ENCODE peak calls at places on chromosomes 11 and 22, in seven cellular contexts. P, H, J, Z, V, B and Q are unnamed samples.
A peak's percentile ranks its signal among the peaks of the same experiment; 100 is the strongest.

GRCh38 chr11:121488145-121488544 is 35.4 kb upstream of the SORL1-AS1 start:
- DNase-seq in B (no peak), P (no peak), Z (no peak), J (no peak), V (no peak), H (no peak), Q (no peak)

GRCh38 chr11:69636870-69637600 is 3.9 kb upstream of the CCND1 start:
- DNase-seq in V (no peak), B (no peak), Z (no peak), H (no peak), P (no peak), J (no peak), Q (no peak)

GRCh38 chr11:82676483-82677094 is 57.1 kb downstream of the FAM181B start:
- DNase-seq in V (no peak), H (no peak), P (no peak), Z (no peak), J (peak; percentile 13), B (no peak), Q (no peak)

GRCh38 chr11:69514771-69515170 is 33.3 kb downstream of the LINC01488 start:
- DNase-seq in B (no peak), Z (no peak), J (no peak), H (no peak), V (no peak), P (peak; percentile 13), Q (no peak)

GRCh38 chr11:128506999-128507591 is 80.3 kb downstream of the ETS1 start:
- DNase-seq in P (peak; percentile 40), Z (peak; percentile 86), H (peak; percentile 84), V (peak; percentile 98), B (peak; percentile 96), J (no peak), Q (peak; percentile 92)

GRCh38 chr11:87039371-87039770 is 1.6 kb downstream of the TMEM135 start:
- DNase-seq in V (peak; percentile 64), P (no peak), Z (no peak), B (peak; percentile 19), H (no peak), J (no peak), Q (no peak)

GRCh38 chr11:126918556-126918955 is 82.0 kb downstream of the KIRREL3 start:
- DNase-seq in J (no peak), Z (no peak), B (peak; percentile 54), V (peak; percentile 42), P (no peak), H (no peak), Q (no peak)

GRCh38 chr22:19086417-19086816 is 35.8 kb downstream of the DGCR2 start:
- DNase-seq in V (no peak), Z (no peak), J (no peak), H (no peak), P (no peak), B (no peak), Q (no peak)

GRCh38 chr11:17924713-17925112 is 88.1 kb downstream of the SERGEF start:
- DNase-seq in V (no peak), B (no peak), J (no peak), H (no peak), Z (no peak), P (no peak), Q (no peak)

GRCh38 chr11:17923213-17923612 is 89.6 kb downstream of the SERGEF start:
- DNase-seq in H (no peak), P (no peak), V (peak; percentile 79), B (no peak), J (no peak), Z (no peak), Q (no peak)

GRCh38 chr11:17918049-17918605 is 94.7 kb downstream of the SERGEF start:
- DNase-seq in V (no peak), P (no peak), Z (no peak), B (no peak), J (no peak), H (no peak), Q (no peak)

GRCh38 chr11:17922474-17922788 is 90.4 kb downstream of the SERGEF start:
- DNase-seq in B (no peak), J (no peak), H (no peak), P (no peak), Z (no peak), V (no peak), Q (no peak)

DNA sequence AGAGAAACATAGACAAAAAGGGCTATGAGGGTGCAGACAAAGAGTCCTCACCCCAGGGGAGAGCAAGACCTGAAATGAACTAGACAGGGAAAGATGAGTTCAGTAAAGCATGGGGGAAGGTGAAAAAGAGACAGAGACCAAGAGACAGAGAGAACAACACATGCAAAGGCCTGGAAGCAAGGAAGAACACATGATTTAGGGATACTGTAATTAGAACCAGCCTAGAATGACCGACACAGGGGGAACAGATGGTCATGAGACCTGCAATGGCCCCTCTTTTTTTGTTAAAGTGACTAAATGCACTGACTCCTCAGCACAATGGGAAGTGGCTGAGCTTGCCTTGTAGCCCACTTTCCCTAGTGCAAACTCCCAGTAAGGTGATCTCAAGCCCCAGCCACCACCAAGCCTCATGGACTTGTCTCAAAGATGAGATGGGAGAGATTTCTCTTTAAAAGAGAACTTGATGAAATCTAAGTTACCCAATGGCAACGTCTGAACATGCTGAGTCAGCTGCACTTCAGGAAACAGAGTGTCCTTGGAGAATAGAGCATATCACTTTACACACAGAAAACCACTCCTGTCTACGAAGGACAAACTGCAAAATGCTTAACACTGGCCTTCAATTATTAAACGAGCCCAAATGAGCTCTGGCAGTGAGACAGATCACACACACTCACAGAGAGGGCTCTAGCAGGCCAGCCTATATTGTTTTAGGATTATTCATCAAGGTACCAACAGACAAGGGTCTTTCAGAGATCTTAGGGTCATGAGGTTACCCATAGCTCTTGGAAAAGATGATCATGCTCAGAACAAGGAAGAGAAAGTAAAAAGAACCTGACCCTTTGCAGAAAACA is 91.0 kb downstream of the SERGEF start:
- DNase-seq in V (peak; percentile 71), Z (no peak), J (no peak), B (peak; percentile 36), P (no peak), H (no peak), Q (peak; percentile 43)
- TF ChIP-seq CTCF in V (no peak), Z (no peak), J (no peak), B (no peak), P (no peak), H (no peak), Q (no peak)

DNA sequence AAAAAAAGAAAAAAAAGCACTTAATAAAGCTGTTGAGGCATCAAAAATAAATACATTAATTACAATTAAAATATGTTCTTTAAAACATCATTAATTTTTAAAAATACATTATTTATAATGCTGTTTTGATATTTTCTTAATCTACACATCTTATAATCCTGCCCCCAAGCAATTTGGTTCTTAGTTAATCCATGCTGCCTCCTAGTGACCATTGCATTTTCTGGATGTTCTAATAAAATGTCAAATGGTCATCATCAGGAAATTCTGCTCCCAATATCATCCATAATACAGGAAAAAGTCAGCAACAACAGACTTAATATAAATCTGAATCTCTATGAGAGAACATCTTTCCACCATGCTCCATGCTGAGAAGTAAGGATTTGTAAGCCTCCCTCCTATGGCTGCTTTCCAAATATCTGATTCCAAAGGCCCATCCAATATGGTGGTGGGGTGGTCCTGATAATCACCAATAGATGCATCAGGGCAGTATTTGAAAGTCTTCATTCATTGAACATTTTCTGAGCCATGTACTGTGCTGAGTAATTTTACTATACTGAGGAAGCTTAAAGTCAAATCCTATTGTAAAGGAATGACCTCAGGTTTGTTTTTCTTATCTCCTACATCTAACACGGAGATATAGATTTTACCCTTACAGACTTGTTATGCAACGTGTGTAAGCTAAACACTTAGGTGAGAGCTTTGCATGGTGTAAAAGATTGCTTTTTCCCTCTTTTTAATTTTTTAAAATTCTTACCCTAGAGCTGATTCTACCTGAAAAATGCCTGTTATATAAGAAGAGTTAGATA is 124.7 kb upstream of the BMAL1 start:
- DNase-seq in J (no peak), Z (peak; percentile 44), B (peak; percentile 42), V (peak; percentile 67), H (no peak), P (no peak), Q (no peak)
- TF ChIP-seq CTCF in J (peak; percentile 39), Z (peak; percentile 84), B (peak; percentile 81), V (peak; percentile 60), H (peak; percentile 42), P (no peak), Q (peak; percentile 57)

DNA sequence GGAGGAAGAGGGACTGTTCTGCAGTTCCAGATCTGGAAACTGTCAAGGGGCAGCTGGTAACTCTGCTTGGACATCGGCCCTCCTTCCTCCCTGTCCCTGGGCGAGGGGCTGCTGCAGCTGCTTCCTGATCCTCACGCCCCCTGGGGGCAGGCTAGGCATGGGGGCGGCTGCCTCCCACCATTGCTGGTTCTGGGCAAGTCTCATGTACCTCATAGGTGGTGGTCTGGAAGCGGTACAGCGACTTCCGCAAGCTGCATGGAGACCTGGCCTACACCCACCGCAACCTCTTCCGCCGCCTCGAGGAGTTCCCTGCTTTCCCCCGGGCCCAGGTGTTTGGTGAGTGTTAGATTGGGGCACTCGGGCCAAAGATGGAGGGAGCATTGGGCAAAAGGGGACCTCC is 5.0 kb downstream of the SNX15 start:
- DNase-seq in V (no peak), Z (no peak), P (no peak), J (no peak), B (no peak), H (no peak), Q (no peak)
- TF ChIP-seq CTCF in V (no peak), Z (no peak), P (no peak), J (peak; percentile 33), B (no peak), H (no peak), Q (no peak)

DNA sequence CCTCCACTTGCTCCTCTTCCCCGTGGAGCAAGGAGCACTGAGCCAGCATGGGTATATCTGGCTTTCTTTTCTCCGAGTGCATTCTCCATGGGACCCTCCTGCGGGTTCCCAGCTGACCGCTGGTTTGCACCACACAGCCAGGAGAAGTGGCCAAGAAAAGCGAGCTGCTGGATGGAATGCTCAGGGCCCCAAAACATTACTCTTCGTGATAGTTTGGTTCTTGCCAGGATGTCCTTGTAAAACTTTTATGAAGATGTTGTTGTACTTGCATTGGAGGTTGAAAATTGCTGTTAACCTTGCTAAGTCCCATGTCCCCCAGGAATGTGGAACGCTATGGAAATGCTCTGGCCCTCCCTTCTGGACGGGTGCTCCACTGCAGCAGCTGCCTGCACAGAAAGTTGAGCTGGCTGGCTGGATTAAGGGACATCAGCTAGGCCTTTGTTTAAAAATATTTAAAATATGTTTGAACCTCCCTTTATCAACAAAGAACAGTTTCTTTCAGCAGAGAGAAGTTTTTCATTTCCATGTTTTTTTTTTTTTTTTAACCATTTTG is 68.7 kb downstream of the ZNRF3 start:
- DNase-seq in J (no peak), P (no peak), V (peak; percentile 77), H (no peak), B (peak; percentile 39), Z (no peak), Q (no peak)
- TF ChIP-seq CTCF in J (no peak), P (no peak), V (peak; percentile 27), H (peak; percentile 3), B (peak; percentile 32), Z (no peak), Q (peak; percentile 27)

DNA sequence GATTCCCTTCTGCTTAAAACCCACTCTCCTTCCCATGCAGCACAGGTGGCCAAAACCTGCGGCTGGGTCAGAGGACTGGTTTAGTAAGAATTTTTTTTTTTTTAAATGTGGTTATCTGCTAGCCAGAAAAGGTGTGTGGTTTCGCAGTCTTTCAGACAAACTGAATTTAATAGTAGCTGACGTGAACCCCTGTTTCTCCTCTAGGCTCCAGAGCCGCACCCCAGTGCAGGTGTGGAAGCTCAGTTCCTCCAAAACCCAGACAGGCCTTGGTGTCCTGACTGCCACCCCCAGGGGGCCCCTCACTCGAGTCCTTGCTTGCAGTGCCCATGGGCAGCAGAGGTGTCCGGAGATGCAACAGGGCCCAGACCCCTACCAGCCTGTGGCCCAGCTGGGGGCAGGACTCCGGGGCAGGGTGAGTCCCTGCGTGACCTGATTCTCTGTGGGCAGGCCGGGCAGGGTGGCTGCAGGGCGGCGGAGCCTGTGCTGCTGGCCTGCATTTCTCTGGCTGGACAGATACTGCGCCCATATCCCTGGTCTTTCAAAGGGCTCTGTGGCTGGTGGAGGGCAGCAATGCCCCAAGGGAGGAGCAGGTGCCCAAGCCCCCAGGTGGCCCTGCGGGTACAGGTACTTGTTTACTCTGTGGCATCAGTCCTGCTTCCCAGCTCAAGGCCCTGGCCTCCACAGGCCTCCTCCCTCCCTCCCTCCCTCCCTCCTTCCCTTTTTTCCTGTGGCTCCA is 15.2 kb downstream of the KCNQ1 start:
- DNase-seq in H (no peak), V (no peak), P (no peak), Z (no peak), J (no peak), B (no peak), Q (no peak)
- TF ChIP-seq CTCF in H (no peak), V (no peak), P (no peak), Z (no peak), J (no peak), B (no peak), Q (no peak)